ENCODE peak calls at places on chromosomes 5 and 9, in nine cellular contexts. E, U, C, B, L, T, F, D and Z are unnamed samples.

GRCh38 chr9:16032799-16033198 is 480.0 kb downstream of the CCDC171 start:
- DNase-seq in E (no peak), U (no peak), C (no peak), B (no peak), L (peak; percentile 54), T (no peak), F (no peak), D (peak; percentile 71), Z (no peak)

GRCh38 chr5:171630047-171630669 is 155.5 kb upstream of the SMIM23 start:
- DNase-seq in E (no peak), U (peak; percentile 34), C (peak; percentile 79), B (no peak), L (peak; percentile 40), T (peak; percentile 72), F (peak; percentile 76), D (peak; percentile 65), Z (peak; percentile 76)

GRCh38 chr5:180078348-180078747 is 6.8 kb upstream of the RNF130 start:
- DNase-seq in E (no peak), U (no peak), C (no peak), B (no peak), L (no peak), T (no peak), F (no peak), D (no peak), Z (no peak)

GRCh38 chr5:109826426-109826825 is 136.7 kb downstream of the MAN2A1 start:
- DNase-seq in E (peak; percentile 58), U (no peak), C (no peak), B (no peak), L (peak; percentile 77), T (no peak), F (no peak), D (peak; percentile 30), Z (no peak)

GRCh38 chr5:40623480-40624420 is 56.0 kb upstream of the PTGER4 start:
- DNase-seq in E (peak; percentile 32), U (no peak), C (no peak), B (no peak), L (no peak), T (no peak), F (no peak), D (no peak), Z (no peak)

GRCh38 chr5:112084149-112084548 is 327.2 kb upstream of the NREP start:
- DNase-seq in E (no peak), U (no peak), C (no peak), B (no peak), L (no peak), T (no peak), F (no peak), D (peak; percentile 71), Z (no peak)

GRCh38 chr5:1729641-1730486 is 69.8 kb downstream of the MRPL36 start:
- DNase-seq in E (no peak), U (no peak), C (no peak), B (no peak), L (no peak), T (no peak), F (no peak), D (no peak), Z (no peak)

GRCh38 chr5:100803391-100803790 is 99.7 kb downstream of the ST8SIA4 start:
- DNase-seq in E (no peak), U (no peak), C (no peak), B (no peak), L (no peak), T (no peak), F (peak; percentile 60), D (peak; percentile 22), Z (no peak)

GRCh38 chr5:150347003-150347402 is 10.5 kb upstream of the TCOF1 start:
- DNase-seq in E (no peak), U (no peak), C (no peak), B (no peak), L (no peak), T (no peak), F (no peak), D (peak; percentile 39), Z (no peak)

GRCh38 chr5:42400474-42400873 is 22.8 kb upstream of the GHR start:
- DNase-seq in E (peak; percentile 6), U (no peak), C (no peak), B (no peak), L (no peak), T (no peak), F (no peak), D (no peak), Z (no peak)